ENCODE peak calls at places on chromosomes 6 and 20, in four cellular contexts. V is IMR-90, D is H1, Y is H9. Z is an unnamed sample.

GRCh38 chr6:120198033-120198432 is 848.5 kb upstream of the MAN1A1 start:
- DNase-seq in V (no peak), D (no peak), Y (no peak), Z (peak)

GRCh38 chr20:62758226-62758912 is 37.9 kb upstream of the MRGBP start:
- DNase-seq in V (no peak), D (no peak), Y (no peak), Z (no peak)

GRCh38 chr6:157455028-157455714 is 74.2 kb downstream of the ZDHHC14 start:
- DNase-seq in V (no peak), D (peak), Y (no peak), Z (no peak)

GRCh38 chr6:43737272-43738081 is 32.5 kb upstream of the VEGFA start:
- DNase-seq in V (peak), D (no peak), Y (peak), Z (peak)

GRCh38 chr6:157552956-157553485 is 172.0 kb downstream of the ZDHHC14 start:
- DNase-seq in V (no peak), D (peak), Y (no peak), Z (no peak)

GRCh38 chr20:9177278-9177677 is 108.4 kb downstream of the PLCB4 start:
- DNase-seq in V (no peak), D (no peak), Y (no peak), Z (no peak)

GRCh38 chr6:138987299-138987642 is 782 bp downstream of the REPS1 start:
- DNase-seq in V (no peak), D (no peak), Y (peak), Z (peak)

GRCh38 chr6:4953440-4953839 is 50.4 kb downstream of the RPP40 start:
- DNase-seq in V (no peak), D (no peak), Y (no peak), Z (no peak)

GRCh38 chr20:33655164-33655563 is 7.0 kb upstream of the C20orf144 start:
- DNase-seq in V (no peak), D (no peak), Y (no peak), Z (no peak)

GRCh38 chr6:154991207-154991606 is 3.9 kb upstream of the TIAM2 start:
- DNase-seq in V (no peak), D (no peak), Y (no peak), Z (no peak)

GRCh38 chr20:34544109-34544793 is 14.3 kb upstream of the MAP1LC3A start:
- DNase-seq in V (no peak), D (peak), Y (peak), Z (peak)

GRCh38 chr20:13105864-13106457 is 97.2 kb downstream of the SPTLC3 start:
- DNase-seq in V (peak), D (no peak), Y (no peak), Z (peak)

GRCh38 chr6:44563397-44563796 is 175.9 kb downstream of the CDC5L start:
- DNase-seq in V (peak), D (no peak), Y (no peak), Z (peak)

GRCh38 chr6:114941078-114941477 is 598.3 kb upstream of the HS3ST5 start:
- DNase-seq in V (no peak), D (no peak), Y (no peak), Z (peak)

GRCh38 chr20:25739615-25740320 is 43.1 kb upstream of the ZNF337 start:
- DNase-seq in V (peak), D (no peak), Y (no peak), Z (no peak)

GRCh38 chr20:10763117-10763516 is 89.3 kb upstream of the JAG1 start:
- DNase-seq in V (peak), D (no peak), Y (no peak), Z (no peak)

GRCh38 chr6:116287668-116288282 is 8.0 kb upstream of the TSPYL1 start:
- DNase-seq in V (peak), D (no peak), Y (no peak), Z (peak)

GRCh38 chr20:34061695-34062094 is 50.3 kb downstream of the EIF2S2 start:
- DNase-seq in V (no peak), D (no peak), Y (no peak), Z (no peak)

GRCh38 chr6:170034294-170034693 is 256.6 kb downstream of the DLL1 start:
- DNase-seq in V (no peak), D (no peak), Y (no peak), Z (no peak)

GRCh38 chr6:150169609-150170008 is 26.8 kb downstream of the PPP1R14C start:
- DNase-seq in V (peak), D (no peak), Y (no peak), Z (no peak)

GRCh38 chr20:50252715-50253500 is 62.3 kb downstream of the CEBPB start:
- DNase-seq in V (no peak), D (no peak), Y (no peak), Z (no peak)

GRCh38 chr6:145844933-145845531 is 30.4 kb upstream of the FBXO30 start:
- DNase-seq in V (no peak), D (no peak), Y (no peak), Z (no peak)

GRCh38 chr20:23257848-23258746 is 92.5 kb upstream of the NXT1 start:
- DNase-seq in V (peak), D (peak), Y (no peak), Z (peak)

GRCh38 chr6:132011582-132011981 is 60.4 kb upstream of the CCN2 start:
- DNase-seq in V (no peak), D (no peak), Y (no peak), Z (no peak)

GRCh38 chr20:50565874-50566273 is 55.7 kb downstream of the PTPN1 start:
- DNase-seq in V (no peak), D (no peak), Y (no peak), Z (no peak)

GRCh38 chr6:134303903-134304302 is 14.0 kb downstream of the SGK1 start:
- DNase-seq in V (peak), D (no peak), Y (no peak), Z (no peak)

GRCh38 chr20:52268184-52268583 is 76.6 kb upstream of the ZFP64 start:
- DNase-seq in V (peak), D (no peak), Y (no peak), Z (peak)

GRCh38 chr6:168196881-168197635 is 118.0 kb upstream of the FRMD1 start:
- DNase-seq in V (no peak), D (peak), Y (peak), Z (no peak)
- H3K18ac ChIP-seq in V (no peak), D (no peak), Y (no peak), Z (no peak)

GRCh38 chr6:7917729-7918128 is 7.1 kb upstream of the TXNDC5 start:
- DNase-seq in V (no peak), D (no peak), Y (no peak), Z (no peak)
- H4K5ac ChIP-seq in V (no peak), D (no peak), Y (no peak), Z (no peak)

GRCh38 chr6:27865952-27866369 is 46.2 kb downstream of the OR2B2 start:
- DNase-seq in V (no peak), D (peak), Y (peak), Z (peak)
- H3K18ac ChIP-seq in V (no peak), D (peak), Y (peak), Z (no peak)

DNA sequence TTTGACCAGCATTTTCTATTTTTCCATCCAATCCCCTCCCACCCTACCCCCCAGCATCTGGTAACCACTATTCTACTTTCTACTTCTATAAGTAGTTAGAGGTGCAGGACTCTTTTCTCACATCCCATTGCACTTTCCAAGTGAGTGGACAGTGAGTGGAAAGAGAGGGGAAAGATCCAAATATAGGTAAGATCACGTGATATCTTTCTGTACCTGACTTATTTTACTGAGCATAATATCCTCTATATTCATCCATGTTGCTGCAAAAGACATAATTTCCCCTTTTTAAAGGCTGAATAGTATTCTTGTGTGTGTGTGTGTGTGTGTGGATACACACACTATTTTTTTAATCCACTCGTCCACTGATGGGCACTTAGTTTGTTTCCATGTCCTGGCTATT is 18.1 kb downstream of the RBM24 start:
- DNase-seq in V (no peak), D (no peak), Y (no peak), Z (no peak)
- H4K5ac ChIP-seq in V (no peak), D (no peak), Y (no peak), Z (no peak)

GRCh38 chr6:42627044-42627443 is 63.2 kb downstream of the UBR2 start:
- DNase-seq in V (no peak), D (no peak), Y (no peak), Z (no peak)

GRCh38 chr6:42627674-42628073 is 63.8 kb downstream of the UBR2 start:
- DNase-seq in V (no peak), D (no peak), Y (no peak), Z (no peak)

GRCh38 chr6:42629845-42630244 is 66.0 kb downstream of the UBR2 start:
- DNase-seq in V (no peak), D (no peak), Y (no peak), Z (no peak)

DNA sequence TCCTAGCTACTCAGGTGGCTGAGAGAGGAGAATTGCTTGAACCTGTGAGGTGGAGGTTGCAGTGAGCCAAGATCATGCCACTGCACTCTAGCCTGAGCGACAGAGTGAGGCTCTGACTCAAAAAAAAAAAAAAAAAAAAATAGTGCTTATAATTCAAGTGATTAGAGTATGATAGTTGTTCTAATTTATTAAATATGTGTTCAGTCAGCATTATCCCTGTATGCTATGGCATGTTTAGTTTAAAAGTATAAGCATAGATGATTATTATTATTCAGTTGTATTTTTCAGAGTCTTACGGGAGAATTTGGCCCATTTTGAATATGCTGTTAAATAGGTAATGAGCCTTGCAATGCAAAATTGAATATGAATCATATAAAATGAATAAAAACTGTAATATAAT is 64.8 kb downstream of the UBR2 start:
- DNase-seq in V (no peak), D (no peak), Y (no peak), Z (no peak)
- H3K18ac ChIP-seq in V (no peak), D (no peak), Y (no peak), Z (no peak)

GRCh38 chr6:3261921-3262320 is 3.2 kb downstream of the PSMG4 start:
- DNase-seq in V (no peak), D (no peak), Y (no peak), Z (no peak)
- H4K5ac ChIP-seq in V (no peak), D (no peak), Y (no peak), Z (no peak)

DNA sequence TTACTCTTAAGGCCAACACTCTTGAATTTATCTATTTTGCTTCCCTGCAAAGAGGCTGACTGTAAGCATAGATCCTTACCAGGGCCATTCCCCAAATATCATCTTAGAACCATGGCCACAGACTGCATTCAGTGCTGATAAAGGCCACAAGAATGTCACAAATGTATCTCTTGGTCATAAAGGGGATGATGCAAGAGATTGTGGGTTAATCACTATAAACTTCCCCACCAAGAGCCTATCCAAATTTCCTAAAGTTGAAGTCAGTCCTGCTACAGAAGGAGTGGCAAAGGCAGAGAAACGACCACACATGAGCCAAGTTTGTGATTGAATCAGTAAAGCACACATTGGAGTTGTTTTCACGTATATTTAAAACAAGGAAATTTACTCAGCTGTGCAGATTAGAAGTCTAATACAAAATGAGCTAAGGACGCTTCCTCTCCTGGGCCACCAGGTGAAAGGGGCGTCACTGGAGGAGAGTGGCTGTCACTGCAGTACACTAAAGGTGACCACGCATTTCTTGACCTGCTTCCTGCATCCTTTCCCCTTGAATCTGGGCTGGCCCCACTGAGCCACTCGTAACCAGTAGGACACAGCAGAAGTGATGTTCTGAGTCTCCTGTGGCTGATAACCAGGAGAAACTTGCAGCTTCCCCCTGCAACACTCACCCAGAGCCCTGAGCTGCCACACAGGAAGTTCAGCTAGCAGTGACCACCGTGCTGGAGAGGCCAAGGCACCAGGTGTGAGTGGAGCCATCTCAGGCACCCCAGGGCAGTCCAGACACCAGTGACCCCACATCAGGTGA is 181.9 kb downstream of the SYNDIG1 start:
- DNase-seq in V (peak), D (no peak), Y (no peak), Z (peak)
- H3K18ac ChIP-seq in V (peak), D (no peak), Y (no peak), Z (no peak)

GRCh38 chr6:167275436-167275835 is 15.7 kb upstream of the UNC93A start:
- DNase-seq in V (no peak), D (peak), Y (no peak), Z (no peak)
- H4K5ac ChIP-seq in V (no peak), D (no peak), Y (no peak), Z (no peak)

GRCh38 chr6:89313006-89313405 is 2.1 kb downstream of the GABRR2 start:
- DNase-seq in V (peak), D (no peak), Y (no peak), Z (no peak)
- H3K18ac ChIP-seq in V (no peak), D (no peak), Y (no peak), Z (no peak)